ENCODE peak calls at places on chromosome 5, in eight cellular contexts. G, T, L, N, R, X, F and P are unnamed samples.

GRCh38 chr5:157390179-157390923 is 69.7 kb upstream of the NIPAL4 start:
- DNase-seq in X (peak; percentile 94), R (peak; percentile 100), L (peak; percentile 79), G (peak; percentile 24), N (peak; percentile 88), F (peak; percentile 94), T (no peak), P (peak; percentile 92)

GRCh38 chr5:127040779-127041520 is 10.6 kb upstream of the MARCHF3 start:
- DNase-seq in L (peak; percentile 56), R (no peak), T (no peak), G (no peak), X (peak; percentile 66), F (peak; percentile 54), N (no peak), P (peak; percentile 56)

GRCh38 chr5:141858084-141858765 is 20.0 kb downstream of the PCDH1 start:
- DNase-seq in X (no peak), N (no peak), F (no peak), G (no peak), R (no peak), L (no peak), T (no peak), P (no peak)

GRCh38 chr5:154315196-154315595 is 124.7 kb downstream of the GALNT10 start:
- DNase-seq in R (no peak), N (no peak), G (no peak), L (no peak), F (no peak), T (no peak), X (no peak), P (no peak)

GRCh38 chr5:142630927-142631539 is 54.9 kb downstream of the FGF1 start:
- DNase-seq in G (no peak), N (no peak), L (no peak), X (no peak), R (no peak), F (no peak), T (no peak), P (no peak)

GRCh38 chr5:154470949-154471870 is 6.8 kb downstream of the HAND1 start:
- DNase-seq in L (no peak), T (no peak), G (no peak), X (no peak), F (no peak), N (no peak), R (no peak), P (no peak)

GRCh38 chr5:150653145-150653761 is 7.8 kb upstream of the MYOZ3 start:
- DNase-seq in X (peak; percentile 64), L (no peak), G (no peak), F (peak; percentile 72), R (no peak), T (no peak), N (no peak), P (no peak)

GRCh38 chr5:82257729-82258128 is 20.4 kb downstream of the RPS23 start:
- DNase-seq in G (no peak), R (no peak), L (no peak), F (no peak), N (no peak), X (no peak), T (no peak), P (no peak)

GRCh38 chr5:2865856-2866546 is 114.5 kb upstream of the IRX2 start:
- DNase-seq in X (no peak), N (no peak), T (no peak), F (no peak), L (no peak), R (no peak), G (no peak), P (no peak)

GRCh38 chr5:101390317-101390908 is 487.3 kb upstream of the ST8SIA4 start:
- DNase-seq in L (peak; percentile 73), T (no peak), G (no peak), X (peak; percentile 78), N (peak; percentile 1), F (peak; percentile 45), R (no peak), P (peak; percentile 40)

GRCh38 chr5:178695560-178695959 is 34.9 kb downstream of the ZNF354A start:
- DNase-seq in R (no peak), G (no peak), X (no peak), T (no peak), F (no peak), N (no peak), L (no peak), P (no peak)

GRCh38 chr5:138937392-138938387 is 62.6 kb upstream of the LRRTM2 start:
- DNase-seq in F (no peak), T (no peak), X (no peak), G (no peak), R (no peak), L (no peak), N (no peak), P (no peak)

GRCh38 chr5:89028579-89029272 is 145.7 kb upstream of the MEF2C start:
- DNase-seq in R (no peak), X (peak; percentile 67), L (no peak), F (peak; percentile 13), N (no peak), T (no peak), G (no peak), P (no peak)

GRCh38 chr5:68336200-68336599 is 120.6 kb downstream of the PIK3R1 start:
- DNase-seq in X (peak; percentile 68), N (no peak), F (no peak), L (no peak), T (no peak), R (no peak), G (no peak), P (no peak)

GRCh38 chr5:68335075-68335474 is 119.5 kb downstream of the PIK3R1 start:
- DNase-seq in X (no peak), L (no peak), T (no peak), N (no peak), F (no peak), R (no peak), G (no peak), P (no peak)

GRCh38 chr5:68334550-68334880 is 119.0 kb downstream of the PIK3R1 start:
- DNase-seq in R (no peak), L (no peak), T (no peak), N (no peak), F (no peak), X (no peak), G (no peak), P (no peak)

GRCh38 chr5:68332546-68332945 is 117.0 kb downstream of the PIK3R1 start:
- DNase-seq in X (peak; percentile 62), F (peak; percentile 33), N (no peak), L (no peak), G (no peak), T (no peak), R (no peak), P (no peak)

GRCh38 chr5:68333649-68334549 is 118.3 kb downstream of the PIK3R1 start:
- DNase-seq in N (no peak), G (no peak), X (peak; percentile 99), L (no peak), R (peak; percentile 83), F (peak; percentile 82), T (no peak), P (peak; percentile 26)
- TF ChIP-seq CTCF in N (no peak), G (no peak), X (peak; percentile 58), L (no peak), R (peak; percentile 53), F (peak; percentile 34), T (no peak), P (no peak)

DNA sequence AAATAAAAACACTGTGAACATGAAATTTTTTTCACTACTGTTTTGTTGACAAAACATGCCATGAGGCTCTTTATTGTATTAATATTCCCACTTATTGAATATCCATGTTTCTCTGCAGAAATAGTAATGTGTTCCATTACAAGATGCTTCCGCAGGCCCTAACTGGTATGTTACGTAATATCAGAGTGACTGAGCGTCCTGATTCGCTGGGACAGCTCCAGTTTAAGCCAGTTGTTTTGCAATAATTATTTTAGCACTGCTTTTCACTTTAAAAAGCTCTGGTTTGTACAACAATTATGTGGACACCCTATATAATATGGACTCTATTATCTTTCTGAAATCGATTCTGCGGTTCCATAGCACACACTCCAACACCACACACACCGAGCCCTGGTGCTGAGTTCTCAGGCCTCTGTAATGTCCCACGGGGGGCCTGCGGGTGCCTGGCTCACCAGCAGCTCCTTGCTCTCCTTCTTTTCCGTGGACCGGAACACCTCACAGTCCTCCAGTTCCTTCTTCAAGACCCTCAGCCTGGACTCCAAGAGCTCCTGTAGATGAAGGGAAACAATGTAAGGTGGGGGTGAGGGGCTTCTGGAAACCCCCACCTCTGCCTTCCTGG is 1.8 kb downstream of the TRIM7 start:
- DNase-seq in F (peak; percentile 23), L (no peak), G (no peak), T (no peak), R (no peak), X (peak; percentile 69), N (no peak), P (no peak)
- TF ChIP-seq CTCF in F (no peak), L (no peak), G (no peak), T (no peak), R (no peak), X (no peak), N (no peak), P (no peak)

GRCh38 chr5:60299944-60300343 is 400.0 kb downstream of the DEPDC1B start:
- DNase-seq in G (no peak), R (no peak), L (no peak), X (no peak), F (no peak), T (no peak), N (no peak), P (no peak)

GRCh38 chr5:60293518-60293917 is 400.0 kb upstream of the PDE4D start:
- DNase-seq in R (no peak), G (no peak), L (no peak), F (no peak), N (no peak), T (no peak), X (no peak), P (no peak)

GRCh38 chr5:60297658-60298057 is 402.3 kb downstream of the DEPDC1B start:
- DNase-seq in F (no peak), T (no peak), G (no peak), R (no peak), N (no peak), L (no peak), X (no peak), P (no peak)

GRCh38 chr5:60295423-60295822 is 401.9 kb upstream of the PDE4D start:
- DNase-seq in T (peak; percentile 50), R (no peak), F (peak; percentile 5), L (peak; percentile 49), G (no peak), N (no peak), X (peak; percentile 53), P (peak; percentile 34)
- TF ChIP-seq CTCF in T (peak; percentile 85), R (peak; percentile 41), F (peak; percentile 42), L (peak; percentile 45), G (no peak), N (no peak), X (peak; percentile 74), P (peak; percentile 49)

GRCh38 chr5:119312403-119312802 is 43.4 kb upstream of the TNFAIP8 start:
- DNase-seq in N (no peak), T (no peak), F (no peak), G (no peak), X (no peak), L (no peak), R (no peak), P (no peak)
- TF ChIP-seq CTCF in N (no peak), T (no peak), F (no peak), G (no peak), X (no peak), L (no peak), R (no peak), P (no peak)